ENCODE peak calls at places on chromosomes 7 and 10, in six cellular contexts. A, Z, X, S, R and L are unnamed samples. For H3K4me1, the result is how much of the 10 kb centered on the place peaks cover.

GRCh38 chr7:20404371-20404770 is 73.7 kb downstream of the ITGB8 start:
- DNase-seq in Z (no peak), X (no peak), R (no peak), S (no peak), A (no peak), L (no peak)

GRCh38 chr7:37901890-37902524 is 14.6 kb downstream of the SFRP4 start:
- DNase-seq in R (no peak), S (peak), X (no peak), A (peak), Z (no peak), L (no peak)

GRCh38 chr10:130606001-130606405 is 469.8 kb downstream of the GLRX3 start:
- DNase-seq in X (no peak), Z (no peak), S (no peak), R (no peak), A (no peak), L (no peak)

GRCh38 chr7:122637799-122638198 is 61.1 kb downstream of the RNF133 start:
- DNase-seq in S (no peak), R (no peak), A (no peak), X (no peak), Z (no peak), L (no peak)

GRCh38 chr7:22193361-22194016 is 163.5 kb downstream of the RAPGEF5 start:
- DNase-seq in S (no peak), A (no peak), R (peak), Z (no peak), X (no peak), L (no peak)

GRCh38 chr7:151232272-151233110 is at the start of gene CHPF2:
- DNase-seq in R (peak), Z (peak), S (peak), A (peak), X (peak), L (peak)

GRCh38 chr7:5237286-5237685 is 45.5 kb upstream of the SLC29A4 start:
- DNase-seq in X (no peak), R (peak), A (peak), Z (no peak), S (no peak), L (no peak)

GRCh38 chr10:11095374-11095785 is 77.7 kb downstream of the CELF2 start:
- DNase-seq in Z (no peak), S (no peak), X (no peak), A (no peak), R (no peak), L (no peak)

GRCh38 chr7:69661342-69661741 is 63.1 kb downstream of the AUTS2 start:
- DNase-seq in R (no peak), Z (no peak), X (no peak), S (no peak), A (no peak), L (no peak)

GRCh38 chr10:26725837-26726727 is 28.6 kb downstream of the PDSS1 start:
- DNase-seq in Z (peak), R (no peak), S (peak), X (peak), A (peak), L (peak)

GRCh38 chr10:129784891-129785290 is 179.2 kb downstream of the EBF3 start:
- DNase-seq in Z (no peak), A (no peak), R (peak), X (no peak), S (no peak), L (no peak)

GRCh38 chr7:122137291-122138077 is 6.6 kb downstream of the AASS start:
- DNase-seq in R (no peak), S (no peak), Z (no peak), X (no peak), A (no peak), L (no peak)

GRCh38 chr7:157514746-157515145 is 177.9 kb downstream of the DNAJB6 start:
- DNase-seq in S (no peak), R (no peak), Z (no peak), A (no peak), X (peak), L (no peak)

GRCh38 chr10:75883081-75883480 is 451.7 kb downstream of the LRMDA start:
- DNase-seq in Z (no peak), A (no peak), S (no peak), R (no peak), X (no peak), L (no peak)

GRCh38 chr7:28785002-28785995 is 172.8 kb downstream of the TRIL start:
- DNase-seq in Z (no peak), X (no peak), S (no peak), R (no peak), A (no peak), L (no peak)

GRCh38 chr10:62805139-62806092 is 896 bp downstream of the ADO start:
- DNase-seq in R (peak), S (peak), Z (peak), A (peak), X (no peak), L (peak)

GRCh38 chr7:144436500-144436899 is 33.0 kb upstream of the NOBOX start:
- DNase-seq in R (no peak), X (no peak), Z (no peak), S (peak), A (no peak), L (no peak)

GRCh38 chr10:89171996-89172395 is 35.1 kb downstream of the CH25H start:
- DNase-seq in A (no peak), S (no peak), R (no peak), X (no peak), Z (no peak), L (no peak)

GRCh38 chr10:6667679-6668270 is 87.7 kb upstream of the PRKCQ start:
- DNase-seq in S (peak), R (no peak), A (peak), Z (peak), X (no peak), L (no peak)

GRCh38 chr10:95814011-95814727 is 58.2 kb downstream of the ENTPD1 start:
- DNase-seq in X (no peak), R (no peak), A (peak), S (peak), Z (no peak), L (peak)

GRCh38 chr7:1536768-1537630 is 6.5 kb downstream of the MAFK start:
- DNase-seq in A (peak), R (peak), S (peak), Z (no peak), X (peak), L (no peak)

GRCh38 chr7:132392713-132393112 is 183.6 kb downstream of the PLXNA4 start:
- DNase-seq in Z (no peak), A (no peak), R (no peak), X (no peak), S (no peak), L (no peak)

GRCh38 chr7:44693641-44694313 is 54.9 kb upstream of the ZMIZ2 start:
- DNase-seq in Z (no peak), A (peak), X (no peak), S (no peak), R (no peak), L (no peak)

GRCh38 chr10:97943294-97943693 is 87.1 kb downstream of the CRTAC1 start:
- DNase-seq in A (no peak), X (no peak), S (no peak), R (no peak), Z (no peak), L (no peak)

GRCh38 chr10:115171392-115171960 is 78.3 kb downstream of the ATRNL1 start:
- DNase-seq in X (no peak), A (no peak), S (no peak), R (no peak), Z (peak), L (peak)

GRCh38 chr10:114095676-114096331 is 52.1 kb downstream of the ADRB1 start:
- DNase-seq in R (no peak), A (no peak), S (no peak), X (no peak), Z (no peak), L (no peak)

GRCh38 chr7:67423058-67423457 is 426.4 kb downstream of the TYW1 start:
- DNase-seq in S (no peak), Z (no peak), X (no peak), A (no peak), R (no peak), L (no peak)

GRCh38 chr10:5488272-5489161 is 10.9 kb downstream of the CALML5 start:
- DNase-seq in S (no peak), Z (no peak), X (peak), A (peak), R (no peak), L (no peak)

GRCh38 chr10:72186633-72187330 is 29.0 kb upstream of the ANAPC16 start:
- DNase-seq in R (no peak), S (no peak), Z (no peak), X (no peak), A (peak), L (no peak)

GRCh38 chr7:5143935-5144903 is 45.8 kb upstream of the WIPI2 start:
- DNase-seq in X (no peak), A (peak), R (no peak), S (no peak), Z (peak), L (peak)

DNA sequence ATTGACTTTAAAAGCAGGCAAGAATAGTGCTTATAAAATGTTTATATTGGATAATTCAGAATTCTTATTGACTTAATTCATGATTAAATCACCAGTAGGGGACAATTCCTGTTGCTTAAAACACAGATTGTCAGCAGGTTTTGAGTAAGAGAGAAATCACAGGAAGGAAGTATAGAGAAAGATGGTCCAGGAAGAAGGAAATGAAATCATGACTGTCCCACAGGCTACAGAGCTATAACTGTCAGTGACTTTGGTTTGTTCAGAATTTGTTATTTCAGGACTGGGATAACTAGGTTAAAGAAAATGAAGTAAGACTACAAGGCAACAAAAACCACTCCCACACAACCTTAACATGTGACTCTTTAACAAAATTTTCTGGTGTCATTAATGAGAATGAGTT is 6.8 kb downstream of the GNGT1 start:
- DNase-seq in A (no peak), S (no peak), Z (no peak), R (no peak), X (no peak), L (no peak)
- H3K4me1 ChIP-seq in A (under half), S (under half), Z (under half), R (under half), X (under half), L (under half)

GRCh38 chr10:481636-482035 is 207.8 kb downstream of the DIP2C start:
- DNase-seq in A (no peak), R (no peak), Z (no peak), X (no peak), S (no peak), L (no peak)

GRCh38 chr10:480498-480927 is 209.0 kb downstream of the DIP2C start:
- DNase-seq in X (no peak), Z (no peak), R (no peak), A (no peak), S (no peak), L (no peak)

GRCh38 chr10:482848-483247 is 206.6 kb downstream of the DIP2C start:
- DNase-seq in X (no peak), R (no peak), S (no peak), Z (no peak), A (no peak), L (no peak)

GRCh38 chr10:482036-482435 is 207.4 kb downstream of the DIP2C start:
- DNase-seq in X (no peak), S (no peak), R (peak), Z (no peak), A (no peak), L (no peak)

GRCh38 chr10:480928-481551 is 208.4 kb downstream of the DIP2C start:
- DNase-seq in X (no peak), R (no peak), A (no peak), S (no peak), Z (no peak), L (no peak)
- H3K4me3 ChIP-seq in X (no peak), R (no peak), A (no peak), S (no peak), Z (no peak), L (no peak)

GRCh38 chr10:119412831-119413737 is 129.4 kb downstream of the RGS10 start:
- DNase-seq in Z (no peak), A (no peak), X (no peak), S (peak), R (no peak), L (no peak)

GRCh38 chr10:119412244-119412750 is 130.2 kb downstream of the RGS10 start:
- DNase-seq in R (peak), Z (no peak), X (peak), A (no peak), S (no peak), L (no peak)

GRCh38 chr10:119415121-119415520 is 127.4 kb downstream of the RGS10 start:
- DNase-seq in S (no peak), Z (no peak), A (no peak), R (no peak), X (no peak), L (no peak)

GRCh38 chr10:119415536-119416527 is 126.7 kb downstream of the RGS10 start:
- DNase-seq in S (no peak), R (no peak), X (no peak), Z (no peak), A (no peak), L (no peak)

DNA sequence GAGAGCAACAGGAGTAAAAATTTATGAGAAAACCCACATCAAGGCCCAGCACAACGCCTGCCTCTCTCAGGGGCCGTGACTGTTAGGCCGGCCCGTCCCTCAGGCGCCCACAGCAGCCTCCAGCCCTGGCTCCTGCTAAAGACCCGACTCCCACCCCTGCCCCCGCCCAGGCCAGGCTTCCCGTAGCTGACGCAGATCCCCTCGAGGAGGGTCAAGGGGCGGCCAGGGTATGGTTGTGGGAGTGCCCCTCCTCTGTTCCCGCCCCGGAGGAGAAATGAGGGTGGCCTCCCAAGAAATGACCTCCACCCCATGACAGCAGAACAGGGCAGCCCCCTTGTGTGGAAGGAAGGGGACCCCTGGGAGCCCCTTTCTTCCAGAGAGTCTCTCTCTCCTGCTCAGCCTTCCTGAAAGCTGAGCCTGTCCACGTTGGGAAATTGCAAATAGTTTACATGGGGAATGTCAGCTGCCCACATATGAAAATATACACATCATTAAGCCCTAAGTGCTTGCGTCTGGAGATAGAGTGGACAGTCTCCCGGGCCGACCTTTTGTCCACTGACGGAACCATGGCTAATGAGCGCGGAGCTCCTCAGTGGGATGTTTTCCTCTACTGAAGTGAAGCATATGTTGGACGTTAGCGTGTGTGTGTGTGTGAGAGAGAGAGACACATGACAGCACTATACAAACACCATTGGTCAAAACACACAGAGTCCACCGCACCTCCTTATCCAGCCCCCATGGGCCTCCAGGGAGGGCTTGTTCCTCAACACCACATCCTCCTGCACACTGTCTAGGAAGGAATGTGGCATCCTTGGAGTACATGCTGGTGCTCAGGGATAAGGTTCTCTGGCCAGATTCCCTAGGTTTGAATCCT is 128.5 kb downstream of the RGS10 start:
- DNase-seq in X (no peak), Z (no peak), S (no peak), R (no peak), A (no peak), L (no peak)
- H3K4me1 ChIP-seq in X (under half), Z (under half), S (under half), R (under half), A (under half), L (under half)

GRCh38 chr10:101293007-101293723 is 60.8 kb upstream of the BTRC start:
- DNase-seq in A (no peak), S (no peak), R (no peak), Z (no peak), X (no peak), L (no peak)
- H3K4me3 ChIP-seq in A (no peak), S (no peak), R (peak), Z (no peak), X (peak), L (no peak)

DNA sequence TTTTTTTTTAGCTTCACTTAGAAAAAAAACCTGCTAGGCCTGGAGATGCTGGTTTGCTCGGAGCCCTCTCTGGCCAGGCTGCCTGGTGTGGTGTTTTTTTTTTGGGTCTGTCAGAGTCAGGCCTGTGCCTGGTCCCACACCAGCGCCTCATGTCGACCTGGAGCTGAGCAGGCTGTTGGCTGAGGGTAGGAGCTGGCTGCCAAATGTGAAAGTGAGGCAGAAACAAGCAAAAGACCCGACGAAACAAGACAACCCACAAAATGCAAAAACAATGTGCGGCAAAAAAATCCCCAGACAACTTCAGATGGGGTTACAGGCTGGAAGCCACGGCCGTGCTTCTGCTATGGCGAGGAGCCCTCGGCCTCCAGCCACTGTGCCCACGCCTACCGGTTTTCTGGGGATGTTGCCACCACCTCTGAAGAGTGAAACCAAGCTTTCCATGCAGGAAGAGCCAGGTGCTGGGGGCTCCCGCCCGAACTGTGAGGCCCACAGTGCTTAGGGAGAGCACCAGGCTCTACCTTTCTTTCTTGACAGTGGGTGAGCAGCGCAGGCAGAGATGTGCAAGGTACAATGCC is 60.0 kb upstream of the EFCAB10 start:
- DNase-seq in X (no peak), Z (no peak), R (no peak), S (no peak), A (no peak), L (no peak)
- H3K4me1 ChIP-seq in X (under half), Z (under half), R (under half), S (under half), A (under half), L (under half)

DNA sequence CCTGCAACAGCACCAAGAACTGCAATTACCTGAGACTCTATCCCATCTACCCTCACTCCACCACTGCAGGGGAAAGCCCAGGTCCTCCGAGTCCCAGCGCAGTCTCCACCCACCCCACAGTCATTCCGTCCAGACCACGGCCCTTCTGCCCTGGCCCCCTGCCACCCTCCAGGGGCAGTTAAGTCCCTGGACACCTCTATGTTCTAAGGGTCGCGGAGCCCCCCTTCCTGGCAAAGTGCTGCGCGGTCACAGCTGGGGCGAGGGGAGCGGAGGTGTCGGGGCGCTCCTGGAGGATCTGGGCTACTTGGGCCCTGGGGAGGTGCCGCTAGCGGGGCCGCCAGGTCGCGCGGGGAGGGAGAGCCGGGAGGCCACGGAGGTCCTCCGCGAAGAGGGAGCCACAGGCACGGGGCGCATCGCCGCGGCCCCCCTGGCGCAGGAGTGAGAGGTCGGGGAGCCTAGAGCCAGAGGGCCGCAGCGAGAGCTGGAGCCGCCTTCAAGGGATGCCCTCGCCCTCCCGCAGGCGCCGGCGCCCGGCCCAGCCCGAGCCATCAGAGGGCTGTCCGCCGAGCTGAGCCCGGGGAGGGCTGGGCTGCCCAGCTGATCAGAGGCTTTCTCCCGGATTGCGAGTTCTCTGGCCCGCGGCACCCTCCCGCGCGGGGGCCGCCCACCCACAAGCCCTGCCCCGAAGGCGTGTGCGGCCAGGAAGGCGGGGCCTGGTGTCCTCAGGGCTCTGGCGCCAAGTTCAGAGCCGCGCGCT is 4.2 kb upstream of the ANTXRL start:
- DNase-seq in Z (peak), S (peak), A (peak), R (peak), X (peak), L (peak)
- H3K4me3 ChIP-seq in Z (peak), S (peak), A (peak), R (peak), X (peak), L (no peak)

GRCh38 chr10:113029055-113029440 is 79.0 kb downstream of the TCF7L2 start:
- DNase-seq in X (no peak), S (no peak), Z (no peak), R (no peak), A (peak), L (no peak)

GRCh38 chr10:113027574-113028392 is 77.7 kb downstream of the TCF7L2 start:
- DNase-seq in S (peak), A (no peak), X (no peak), R (no peak), Z (no peak), L (no peak)

GRCh38 chr10:113028393-113029054 is 78.5 kb downstream of the TCF7L2 start:
- DNase-seq in X (no peak), S (no peak), R (no peak), A (no peak), Z (no peak), L (no peak)

GRCh38 chr10:113031147-113031546 is 81.1 kb downstream of the TCF7L2 start:
- DNase-seq in Z (no peak), X (no peak), S (no peak), R (no peak), A (no peak), L (no peak)

DNA sequence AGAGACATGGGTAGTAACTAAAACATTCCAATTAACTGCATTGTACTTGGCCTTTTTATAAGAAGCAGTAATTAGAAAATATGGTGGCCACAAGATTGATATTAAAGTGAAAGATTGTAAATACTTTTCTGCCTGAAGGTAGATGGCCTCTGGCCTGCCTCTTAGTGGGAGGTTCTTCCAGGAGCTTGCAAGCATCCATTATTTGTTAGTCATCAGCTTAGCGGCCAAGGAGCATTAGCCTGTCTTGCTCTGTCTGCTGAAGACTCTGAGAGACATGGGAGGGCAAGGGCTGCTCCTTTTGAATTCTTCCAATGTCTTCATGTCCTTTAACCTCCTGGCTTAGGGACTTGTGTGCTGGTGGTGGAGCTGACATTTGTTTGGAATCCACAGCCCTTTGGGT is 80.4 kb downstream of the TCF7L2 start:
- DNase-seq in Z (no peak), R (no peak), S (no peak), X (no peak), A (peak), L (no peak)
- H3K4me1 ChIP-seq in Z (under half), R (half or more), S (half or more), X (under half), A (under half), L (under half)